ENCODE peak calls at places on chromosomes 4 and X, in five cellular contexts. One of them, this sample, is unnamed.

GRCh38 chr4:28600958-28601357 is 1740.3 kb downstream of the STIM2 start:
- DNase-seq in HT1080: no peak
- DNase-seq in Caco-2: no peak
- DNase-seq in activated T-cell treated with anti-CD3 and anti-CD28 coated beads, Interleukin-2, amount 50 U/mL, for 4 hours: no peak
- DNase-seq in activated CD4-positive, alpha-beta memory T cell treated with anti-CD3 and anti-CD28 coated beads for 36 hours: no peak
- DNase-seq in this sample: no peak

GRCh38 chr4:88928852-88929251 is 128.1 kb downstream of the FAM13A start:
- DNase-seq in HT1080: no peak
- DNase-seq in Caco-2: no peak
- DNase-seq in activated T-cell treated with anti-CD3 and anti-CD28 coated beads, Interleukin-2, amount 50 U/mL, for 4 hours: no peak
- DNase-seq in activated CD4-positive, alpha-beta memory T cell treated with anti-CD3 and anti-CD28 coated beads for 36 hours: no peak
- DNase-seq in this sample: no peak

GRCh38 chrX:49273181-49273727 is 3.7 kb downstream of the PPP1R3F start:
- DNase-seq in HT1080: no peak
- DNase-seq in Caco-2: no peak
- DNase-seq in activated T-cell treated with anti-CD3 and anti-CD28 coated beads, Interleukin-2, amount 50 U/mL, for 4 hours: no peak
- DNase-seq in activated CD4-positive, alpha-beta memory T cell treated with anti-CD3 and anti-CD28 coated beads for 36 hours: peak
- DNase-seq in this sample: peak

GRCh38 chrX:114798902-114799301 is 215.0 kb downstream of the HTR2C start:
- DNase-seq in HT1080: peak
- DNase-seq in Caco-2: no peak
- DNase-seq in activated T-cell treated with anti-CD3 and anti-CD28 coated beads, Interleukin-2, amount 50 U/mL, for 4 hours: no peak
- DNase-seq in activated CD4-positive, alpha-beta memory T cell treated with anti-CD3 and anti-CD28 coated beads for 36 hours: no peak
- DNase-seq in this sample: no peak

GRCh38 chrX:18886344-18887161 is 97.4 kb downstream of the PHKA2 start:
- DNase-seq in HT1080: peak
- DNase-seq in Caco-2: peak
- DNase-seq in activated T-cell treated with anti-CD3 and anti-CD28 coated beads, Interleukin-2, amount 50 U/mL, for 4 hours: peak
- DNase-seq in activated CD4-positive, alpha-beta memory T cell treated with anti-CD3 and anti-CD28 coated beads for 36 hours: peak
- DNase-seq in this sample: peak

GRCh38 chr4:169619518-169619957 is 840 bp upstream of the CLCN3 start:
- DNase-seq in HT1080: peak
- DNase-seq in Caco-2: peak
- DNase-seq in activated T-cell treated with anti-CD3 and anti-CD28 coated beads, Interleukin-2, amount 50 U/mL, for 4 hours: peak
- DNase-seq in activated CD4-positive, alpha-beta memory T cell treated with anti-CD3 and anti-CD28 coated beads for 36 hours: peak
- DNase-seq in this sample: no peak

GRCh38 chr4:84467601-84468000 is 31.5 kb downstream of the NKX6-1 start:
- DNase-seq in HT1080: no peak
- DNase-seq in Caco-2: no peak
- DNase-seq in activated T-cell treated with anti-CD3 and anti-CD28 coated beads, Interleukin-2, amount 50 U/mL, for 4 hours: no peak
- DNase-seq in activated CD4-positive, alpha-beta memory T cell treated with anti-CD3 and anti-CD28 coated beads for 36 hours: no peak
- DNase-seq in this sample: no peak

GRCh38 chr4:8739357-8739756 is 132.3 kb downstream of the HMX1 start:
- DNase-seq in HT1080: no peak
- DNase-seq in Caco-2: no peak
- DNase-seq in activated T-cell treated with anti-CD3 and anti-CD28 coated beads, Interleukin-2, amount 50 U/mL, for 4 hours: no peak
- DNase-seq in activated CD4-positive, alpha-beta memory T cell treated with anti-CD3 and anti-CD28 coated beads for 36 hours: no peak
- DNase-seq in this sample: no peak

GRCh38 chrX:116272881-116273280 is 102.3 kb downstream of the AGTR2 start:
- DNase-seq in HT1080: no peak
- DNase-seq in Caco-2: no peak
- DNase-seq in activated T-cell treated with anti-CD3 and anti-CD28 coated beads, Interleukin-2, amount 50 U/mL, for 4 hours: no peak
- DNase-seq in activated CD4-positive, alpha-beta memory T cell treated with anti-CD3 and anti-CD28 coated beads for 36 hours: no peak
- DNase-seq in this sample: no peak

GRCh38 chrX:119501511-119502148 is 33.4 kb downstream of the SLC25A5 start:
- DNase-seq in HT1080: no peak
- DNase-seq in Caco-2: no peak
- DNase-seq in activated T-cell treated with anti-CD3 and anti-CD28 coated beads, Interleukin-2, amount 50 U/mL, for 4 hours: no peak
- DNase-seq in activated CD4-positive, alpha-beta memory T cell treated with anti-CD3 and anti-CD28 coated beads for 36 hours: no peak
- DNase-seq in this sample: peak